ENCODE peak calls at places on chromosomes 2 and 18, in four cellular contexts. One of them, this sample, is unnamed.

GRCh38 chr2:9164112-9164608 is 42.5 kb upstream of the ASAP2 start:
- DNase-seq in K562: no peak
- DNase-seq in endothelial cell of umbilical vein: no peak
- DNase-seq in GM12878: no peak
- DNase-seq in this sample: no peak

GRCh38 chr2:145221032-145221431 is 701.1 kb upstream of the ZEB2 start:
- DNase-seq in K562: peak; percentile 30
- DNase-seq in endothelial cell of umbilical vein: peak; percentile 45
- DNase-seq in GM12878: no peak
- DNase-seq in this sample: no peak

GRCh38 chr2:106165064-106165463 is 29.0 kb downstream of the UXS1 start:
- DNase-seq in K562: no peak
- DNase-seq in endothelial cell of umbilical vein: no peak
- DNase-seq in GM12878: no peak
- DNase-seq in this sample: no peak

GRCh38 chr2:156625360-156625995 is 189.3 kb downstream of the GPD2 start:
- DNase-seq in K562: no peak
- DNase-seq in endothelial cell of umbilical vein: no peak
- DNase-seq in GM12878: no peak
- DNase-seq in this sample: no peak

GRCh38 chr2:98808546-98808945 is 77.6 kb upstream of the MGAT4A start:
- DNase-seq in K562: no peak
- DNase-seq in endothelial cell of umbilical vein: no peak
- DNase-seq in GM12878: no peak
- DNase-seq in this sample: no peak

GRCh38 chr2:4832642-4833041 is 859.5 kb upstream of the SOX11 start:
- DNase-seq in K562: no peak
- DNase-seq in endothelial cell of umbilical vein: no peak
- DNase-seq in GM12878: no peak
- DNase-seq in this sample: no peak

GRCh38 chr18:35616074-35616473 is 34.5 kb downstream of the GALNT1 start:
- DNase-seq in K562: no peak
- DNase-seq in endothelial cell of umbilical vein: no peak
- DNase-seq in GM12878: no peak
- DNase-seq in this sample: no peak

GRCh38 chr2:11581129-11581796 is 47.4 kb downstream of the GREB1 start:
- DNase-seq in K562: no peak
- DNase-seq in endothelial cell of umbilical vein: no peak
- DNase-seq in GM12878: no peak
- DNase-seq in this sample: no peak

GRCh38 chr2:13550832-13551231 is 834.1 kb downstream of the TRIB2 start:
- DNase-seq in K562: no peak
- DNase-seq in endothelial cell of umbilical vein: no peak
- DNase-seq in GM12878: no peak
- DNase-seq in this sample: no peak

GRCh38 chr2:84534225-84534624 is 17.9 kb downstream of the DNAH6 start:
- DNase-seq in K562: no peak
- DNase-seq in endothelial cell of umbilical vein: no peak
- DNase-seq in GM12878: no peak
- DNase-seq in this sample: no peak

GRCh38 chr2:170270278-170270864 is 92.4 kb downstream of the MYO3B start:
- DNase-seq in K562: no peak
- DNase-seq in endothelial cell of umbilical vein: no peak
- DNase-seq in GM12878: no peak
- DNase-seq in this sample: no peak

GRCh38 chr2:191148766-191149165 is 2.0 kb downstream of the STAT4 start:
- DNase-seq in K562: no peak
- DNase-seq in endothelial cell of umbilical vein: no peak
- DNase-seq in GM12878: no peak
- DNase-seq in this sample: no peak
- H3K27ac ChIP-seq in K562: no peak overlapping the region
- H3K27ac ChIP-seq in endothelial cell of umbilical vein: no peak overlapping the region
- H3K27ac ChIP-seq in GM12878: no peak overlapping the region
- H3K27ac ChIP-seq in this sample: no peak overlapping the region

DNA sequence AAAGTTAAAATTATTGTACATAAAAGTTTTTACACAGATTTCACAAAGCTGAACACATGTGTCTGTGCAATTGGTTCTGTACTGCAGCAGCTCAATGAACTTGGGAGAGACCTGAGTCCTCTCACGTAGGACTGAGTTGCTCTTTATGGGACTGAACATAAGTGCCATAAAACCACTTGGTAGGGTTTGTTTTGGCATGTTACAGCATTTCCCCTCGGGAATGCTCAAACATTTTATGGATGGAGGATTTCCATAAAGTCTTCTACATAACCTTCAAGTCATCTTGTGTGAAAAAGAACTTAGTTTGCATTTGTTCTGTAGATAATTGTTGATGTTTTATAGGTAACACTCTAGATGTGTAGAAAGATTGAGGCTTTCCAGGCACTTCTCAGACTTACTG is 15.9 kb downstream of the LYPD6 start:
- DNase-seq in K562: no peak
- DNase-seq in endothelial cell of umbilical vein: no peak
- DNase-seq in GM12878: no peak
- DNase-seq in this sample: no peak
- TF ChIP-seq FOS in K562: no peak
- TF ChIP-seq FOS in endothelial cell of umbilical vein: no peak
- TF ChIP-seq FOS in GM12878: no peak
- TF ChIP-seq FOS in this sample: no peak

GRCh38 chr18:63241739-63242138 is 77.8 kb downstream of the BCL2 start:
- DNase-seq in K562: no peak
- DNase-seq in endothelial cell of umbilical vein: no peak
- DNase-seq in GM12878: no peak
- DNase-seq in this sample: no peak
- H3K4me1 ChIP-seq in K562: no peaks in the 10 kb centered on the region
- H3K4me1 ChIP-seq in endothelial cell of umbilical vein: peaks cover 3% of the 10 kb centered on the region
- H3K4me1 ChIP-seq in GM12878: no peaks in the 10 kb centered on the region
- H3K4me1 ChIP-seq in this sample: peaks cover 8% of the 10 kb centered on the region

GRCh38 chr18:75071484-75071785 is 137.5 kb downstream of the PTGR3 start:
- DNase-seq in K562: no peak
- DNase-seq in endothelial cell of umbilical vein: no peak
- DNase-seq in GM12878: no peak
- DNase-seq in this sample: no peak
- H3K27ac ChIP-seq in K562: no peak overlapping the region
- H3K27ac ChIP-seq in endothelial cell of umbilical vein: peak overlapping the region; percentile 99
- H3K27ac ChIP-seq in GM12878: no peak overlapping the region
- H3K27ac ChIP-seq in this sample: no peak overlapping the region

DNA sequence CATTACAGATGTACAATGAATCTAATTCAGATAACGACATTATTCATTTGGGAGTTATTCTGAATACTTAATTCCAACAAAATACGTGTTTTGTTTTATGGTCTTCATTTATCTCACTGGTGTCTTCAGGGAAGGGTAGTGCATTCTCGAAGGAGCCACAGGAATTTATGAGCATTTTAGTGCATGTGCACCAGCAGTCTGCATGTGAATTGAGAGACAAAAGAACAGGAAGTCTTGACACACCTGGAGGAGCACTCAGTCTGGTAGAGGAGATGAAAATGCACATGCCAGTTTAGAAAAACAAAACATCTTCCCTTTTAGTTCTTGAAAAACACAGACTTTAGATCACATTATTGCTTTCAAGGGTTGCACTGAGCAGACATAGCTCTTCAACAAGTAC is 228.7 kb downstream of the LRATD1 start:
- DNase-seq in K562: no peak
- DNase-seq in endothelial cell of umbilical vein: no peak
- DNase-seq in GM12878: no peak
- DNase-seq in this sample: no peak
- TF ChIP-seq FOS in K562: no peak
- TF ChIP-seq FOS in endothelial cell of umbilical vein: no peak
- TF ChIP-seq FOS in GM12878: no peak
- TF ChIP-seq FOS in this sample: no peak

GRCh38 chr2:67451086-67451832 is 54.1 kb downstream of the ETAA1 start:
- DNase-seq in K562: no peak
- DNase-seq in endothelial cell of umbilical vein: peak; percentile 62
- DNase-seq in GM12878: no peak
- DNase-seq in this sample: peak; percentile 85
- H3K4me1 ChIP-seq in K562: no peaks in the 10 kb centered on the region
- H3K4me1 ChIP-seq in endothelial cell of umbilical vein: no peaks in the 10 kb centered on the region
- H3K4me1 ChIP-seq in GM12878: no peaks in the 10 kb centered on the region
- H3K4me1 ChIP-seq in this sample: peaks cover 3% of the 10 kb centered on the region

GRCh38 chr2:128307595-128307994 is 11.1 kb downstream of the HS6ST1 start:
- DNase-seq in K562: no peak
- DNase-seq in endothelial cell of umbilical vein: no peak
- DNase-seq in GM12878: no peak
- DNase-seq in this sample: no peak
- H3K27ac ChIP-seq in K562: no peak overlapping the region
- H3K27ac ChIP-seq in endothelial cell of umbilical vein: no peak overlapping the region
- H3K27ac ChIP-seq in GM12878: no peak overlapping the region
- H3K27ac ChIP-seq in this sample: peak overlapping the region; percentile 93

DNA sequence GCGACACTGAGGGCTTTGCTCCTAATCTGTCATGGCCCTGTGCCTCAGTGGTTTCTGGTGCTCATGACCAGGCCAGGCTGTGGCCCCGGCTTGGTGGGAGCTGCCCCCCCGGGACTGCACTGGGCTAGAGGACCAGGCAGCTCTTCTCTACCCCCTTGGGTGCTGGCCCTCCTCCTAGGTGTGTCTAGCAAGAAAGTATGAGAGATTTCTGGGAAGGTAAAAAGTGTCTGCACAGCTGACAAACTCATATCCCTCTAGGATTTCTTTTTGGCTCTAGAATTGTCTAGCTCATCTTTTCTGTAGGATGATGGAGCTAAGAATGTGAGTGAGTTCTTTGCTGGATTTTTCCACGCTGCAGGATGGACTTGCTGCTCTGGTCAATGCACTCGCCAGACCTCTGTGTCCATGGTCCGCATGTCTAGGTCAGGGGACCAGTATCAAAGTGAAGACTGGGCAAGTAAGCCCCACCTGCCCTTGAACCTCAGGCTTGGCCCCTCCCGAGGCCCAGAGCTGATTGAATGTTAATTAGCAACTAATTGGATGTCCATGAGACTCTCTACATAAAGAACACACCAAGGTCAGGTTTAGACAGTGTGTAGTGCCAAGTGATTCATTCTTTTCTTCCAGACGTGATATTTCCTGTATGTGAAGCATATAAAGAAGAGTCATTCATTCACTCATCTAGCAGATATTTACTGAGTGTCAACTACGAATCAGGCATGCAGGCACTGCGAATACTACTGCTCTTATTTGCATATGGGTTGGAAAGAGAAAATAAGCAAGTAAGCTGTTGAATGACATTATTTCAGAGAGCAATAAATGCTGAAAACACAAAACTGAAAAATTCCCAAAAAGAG is 15.6 kb upstream of the PSD4 start:
- DNase-seq in K562: no peak
- DNase-seq in endothelial cell of umbilical vein: peak; percentile 44
- DNase-seq in GM12878: no peak
- DNase-seq in this sample: peak; percentile 26
- TF ChIP-seq FOS in K562: no peak
- TF ChIP-seq FOS in endothelial cell of umbilical vein: peak; percentile 62
- TF ChIP-seq FOS in GM12878: no peak
- TF ChIP-seq FOS in this sample: no peak

DNA sequence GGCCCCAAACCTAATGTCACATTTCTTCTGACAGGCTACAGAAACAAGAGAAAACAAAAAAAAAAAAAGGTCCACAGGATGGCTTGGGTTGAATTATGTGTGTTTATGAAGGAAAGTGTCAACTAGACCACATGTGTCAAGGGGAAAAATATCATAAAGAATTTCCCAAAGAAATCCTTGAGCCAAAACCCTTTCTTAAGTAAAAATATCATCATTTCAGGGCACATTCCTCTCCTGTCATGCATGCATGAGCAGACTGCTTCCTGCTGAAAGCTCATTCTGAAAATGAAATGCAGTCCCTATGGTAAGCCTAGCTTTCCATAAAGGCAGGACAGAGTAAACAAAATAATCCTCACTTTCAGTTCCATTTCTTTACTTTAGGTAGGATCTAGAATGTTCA is 85.7 kb upstream of the RBBP8 start:
- DNase-seq in K562: no peak
- DNase-seq in endothelial cell of umbilical vein: no peak
- DNase-seq in GM12878: no peak
- DNase-seq in this sample: peak; percentile 51
- H3K4me1 ChIP-seq in K562: no peaks in the 10 kb centered on the region
- H3K4me1 ChIP-seq in endothelial cell of umbilical vein: no peaks in the 10 kb centered on the region
- H3K4me1 ChIP-seq in GM12878: peaks cover 3% of the 10 kb centered on the region
- H3K4me1 ChIP-seq in this sample: no peaks in the 10 kb centered on the region

DNA sequence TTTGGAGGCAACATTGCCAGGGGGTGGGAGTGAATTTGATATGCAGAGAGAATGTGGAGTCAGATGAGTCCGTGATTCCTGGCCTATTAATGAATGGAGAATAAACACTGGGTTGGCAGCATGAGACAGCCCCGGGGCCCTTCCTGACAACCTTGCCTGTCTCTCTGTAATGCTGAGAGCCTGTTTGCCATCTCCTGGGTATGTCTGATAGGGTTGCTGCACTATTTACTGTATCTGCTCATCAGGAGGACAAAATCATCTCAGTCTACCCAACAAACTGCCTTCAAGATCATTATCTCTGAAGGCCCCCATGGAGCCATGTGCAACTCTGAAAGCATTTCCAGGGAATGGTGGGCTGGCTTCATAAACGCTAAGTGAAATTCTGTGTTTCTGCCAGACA is 64.5 kb downstream of the ARHGAP25 start:
- DNase-seq in K562: no peak
- DNase-seq in endothelial cell of umbilical vein: no peak
- DNase-seq in GM12878: no peak
- DNase-seq in this sample: no peak
- H3K27ac ChIP-seq in K562: no peak overlapping the region
- H3K27ac ChIP-seq in endothelial cell of umbilical vein: no peak overlapping the region
- H3K27ac ChIP-seq in GM12878: no peak overlapping the region
- H3K27ac ChIP-seq in this sample: no peak overlapping the region

This sample was measured in IMR-90.